ENCODE peak calls at places on chromosomes 1 and 21, in six cellular contexts. One of them, this sample, is unnamed.

GRCh38 chr1:107877092-107877491 is 87.9 kb downstream of the VAV3 start:
- DNase-seq in ovary: no peak
- DNase-seq in colonic mucosa: no peak
- DNase-seq in LNCaP clone FGC: no peak
- DNase-seq in AG10803: peak
- DNase-seq in pancreas: no peak
- DNase-seq in this sample: no peak

GRCh38 chr21:43207043-43207315 is 38.2 kb downstream of the CRYAA start:
- DNase-seq in ovary: no peak
- DNase-seq in colonic mucosa: no peak
- DNase-seq in LNCaP clone FGC: no peak
- DNase-seq in AG10803: no peak
- DNase-seq in pancreas: no peak
- DNase-seq in this sample: no peak

GRCh38 chr1:234961468-234962339 is 166.9 kb downstream of the TOMM20 start:
- DNase-seq in ovary: no peak
- DNase-seq in colonic mucosa: peak
- DNase-seq in LNCaP clone FGC: peak
- DNase-seq in AG10803: peak
- DNase-seq in pancreas: no peak
- DNase-seq in this sample: no peak

GRCh38 chr1:171052977-171053376 is 37.7 kb upstream of the FMO3 start:
- DNase-seq in ovary: no peak
- DNase-seq in colonic mucosa: no peak
- DNase-seq in LNCaP clone FGC: no peak
- DNase-seq in AG10803: no peak
- DNase-seq in pancreas: no peak
- DNase-seq in this sample: no peak

GRCh38 chr1:58412071-58412580 is 134.4 kb downstream of the OMA1 start:
- DNase-seq in ovary: no peak
- DNase-seq in colonic mucosa: no peak
- DNase-seq in LNCaP clone FGC: no peak
- DNase-seq in AG10803: peak
- DNase-seq in pancreas: no peak
- DNase-seq in this sample: no peak

GRCh38 chr1:47395433-47395832 is 20.7 kb upstream of the FOXE3 start:
- DNase-seq in ovary: no peak
- DNase-seq in colonic mucosa: no peak
- DNase-seq in LNCaP clone FGC: no peak
- DNase-seq in AG10803: no peak
- DNase-seq in pancreas: no peak
- DNase-seq in this sample: no peak

GRCh38 chr1:213325482-213325881 is 274.4 kb downstream of the RPS6KC1 start:
- DNase-seq in ovary: no peak
- DNase-seq in colonic mucosa: no peak
- DNase-seq in LNCaP clone FGC: no peak
- DNase-seq in AG10803: no peak
- DNase-seq in pancreas: no peak
- DNase-seq in this sample: no peak

GRCh38 chr1:8218351-8219092 is 99.4 kb upstream of the SLC45A1 start:
- DNase-seq in ovary: no peak
- DNase-seq in colonic mucosa: no peak
- DNase-seq in LNCaP clone FGC: no peak
- DNase-seq in AG10803: peak
- DNase-seq in pancreas: no peak
- DNase-seq in this sample: no peak

GRCh38 chr21:45419162-45419561 is 14.2 kb downstream of the COL18A1 start:
- DNase-seq in ovary: no peak
- DNase-seq in colonic mucosa: no peak
- DNase-seq in LNCaP clone FGC: no peak
- DNase-seq in AG10803: no peak
- DNase-seq in pancreas: no peak
- DNase-seq in this sample: no peak

GRCh38 chr1:211577277-211577825 is 1.6 kb downstream of the SLC30A1 start:
- DNase-seq in ovary: no peak
- DNase-seq in colonic mucosa: no peak
- DNase-seq in LNCaP clone FGC: no peak
- DNase-seq in AG10803: no peak
- DNase-seq in pancreas: no peak
- DNase-seq in this sample: no peak

GRCh38 chr1:15038232-15039016 is 115.1 kb upstream of the TMEM51 start:
- DNase-seq in ovary: no peak
- DNase-seq in colonic mucosa: no peak
- DNase-seq in LNCaP clone FGC: no peak
- DNase-seq in AG10803: no peak
- DNase-seq in pancreas: no peak
- DNase-seq in this sample: no peak

GRCh38 chr1:41496080-41497055 is 11.9 kb upstream of the EDN2 start:
- DNase-seq in ovary: peak
- DNase-seq in colonic mucosa: peak
- DNase-seq in LNCaP clone FGC: peak
- DNase-seq in AG10803: peak
- DNase-seq in pancreas: peak
- DNase-seq in this sample: peak

GRCh38 chr21:33799378-33800090 is 116.1 kb downstream of the ATP5PO start:
- DNase-seq in ovary: no peak
- DNase-seq in colonic mucosa: no peak
- DNase-seq in LNCaP clone FGC: no peak
- DNase-seq in AG10803: no peak
- DNase-seq in pancreas: no peak
- DNase-seq in this sample: no peak

GRCh38 chr1:151050051-151050688 is 2.6 kb downstream of the C1orf56 start:
- DNase-seq in ovary: no peak
- DNase-seq in colonic mucosa: no peak
- DNase-seq in LNCaP clone FGC: no peak
- DNase-seq in AG10803: no peak
- DNase-seq in pancreas: no peak
- DNase-seq in this sample: no peak

GRCh38 chr1:158323866-158324265 is 7.5 kb downstream of the CD1B start:
- DNase-seq in ovary: no peak
- DNase-seq in colonic mucosa: no peak
- DNase-seq in LNCaP clone FGC: no peak
- DNase-seq in AG10803: no peak
- DNase-seq in pancreas: no peak
- DNase-seq in this sample: no peak

GRCh38 chr1:177368255-177368654 is 197.5 kb downstream of the BRINP2 start:
- DNase-seq in ovary: no peak
- DNase-seq in colonic mucosa: no peak
- DNase-seq in LNCaP clone FGC: no peak
- DNase-seq in AG10803: peak
- DNase-seq in pancreas: no peak
- DNase-seq in this sample: no peak

GRCh38 chr1:65108025-65108692 is 39.8 kb upstream of the AK4 start:
- DNase-seq in ovary: no peak
- DNase-seq in colonic mucosa: peak
- DNase-seq in LNCaP clone FGC: peak
- DNase-seq in AG10803: no peak
- DNase-seq in pancreas: peak
- DNase-seq in this sample: no peak

GRCh38 chr1:204032642-204033235 is 40.2 kb upstream of the SOX13 start:
- DNase-seq in ovary: no peak
- DNase-seq in colonic mucosa: no peak
- DNase-seq in LNCaP clone FGC: no peak
- DNase-seq in AG10803: no peak
- DNase-seq in pancreas: no peak
- DNase-seq in this sample: no peak

GRCh38 chr1:204041232-204041767 is 31.6 kb upstream of the SOX13 start:
- DNase-seq in ovary: no peak
- DNase-seq in colonic mucosa: no peak
- DNase-seq in LNCaP clone FGC: no peak
- DNase-seq in AG10803: peak
- DNase-seq in pancreas: no peak
- DNase-seq in this sample: no peak

GRCh38 chr1:204041803-204042505 is 31.0 kb upstream of the SOX13 start:
- DNase-seq in ovary: no peak
- DNase-seq in colonic mucosa: no peak
- DNase-seq in LNCaP clone FGC: no peak
- DNase-seq in AG10803: peak
- DNase-seq in pancreas: no peak
- DNase-seq in this sample: no peak

GRCh38 chr1:204033321-204033720 is 39.6 kb upstream of the SOX13 start:
- DNase-seq in ovary: no peak
- DNase-seq in colonic mucosa: no peak
- DNase-seq in LNCaP clone FGC: no peak
- DNase-seq in AG10803: no peak
- DNase-seq in pancreas: no peak
- DNase-seq in this sample: no peak

DNA sequence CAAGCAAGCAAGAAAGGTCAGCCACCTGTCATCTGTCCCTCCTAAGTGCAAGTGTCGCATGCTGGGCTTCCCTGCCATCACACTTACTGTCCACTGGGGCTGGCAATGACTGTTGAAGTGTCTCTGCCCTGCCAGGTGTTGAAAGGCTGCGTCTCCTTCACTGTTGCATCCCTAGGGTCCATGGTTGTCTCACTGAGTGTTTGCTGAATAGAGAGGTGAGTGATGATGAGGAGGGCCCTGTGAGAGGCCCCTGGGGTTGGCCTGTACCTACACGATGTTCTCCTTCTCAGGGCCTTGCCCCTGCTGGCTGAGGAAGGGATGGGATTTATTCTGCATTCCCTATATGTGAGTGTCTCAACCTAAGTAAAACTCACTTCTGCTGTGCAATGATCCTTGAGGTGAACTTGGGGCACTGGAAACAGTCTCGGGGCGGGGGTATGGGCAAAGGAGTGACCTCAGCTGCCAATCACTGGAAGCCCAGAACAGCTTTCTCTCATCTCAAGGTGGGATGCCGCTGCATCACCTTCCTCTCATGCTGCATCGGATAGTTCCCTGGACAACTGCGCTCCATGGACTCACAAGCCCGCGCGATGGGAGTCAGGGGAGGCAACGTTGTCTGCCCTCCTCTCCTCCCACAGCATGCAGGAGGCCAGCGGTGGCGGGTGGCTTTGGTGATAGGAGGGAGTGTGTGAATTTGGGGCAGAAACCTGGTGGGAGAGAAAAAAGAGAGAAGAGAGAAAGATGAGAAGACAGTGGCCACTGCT is 35.9 kb upstream of the SOX13 start:
- DNase-seq in ovary: no peak
- DNase-seq in colonic mucosa: no peak
- DNase-seq in LNCaP clone FGC: no peak
- DNase-seq in AG10803: no peak
- DNase-seq in pancreas: no peak
- DNase-seq in this sample: no peak
- TF ChIP-seq CTCF in ovary: no peak
- TF ChIP-seq CTCF in colonic mucosa: no peak
- TF ChIP-seq CTCF in LNCaP clone FGC: no peak
- TF ChIP-seq CTCF in AG10803: no peak
- TF ChIP-seq CTCF in pancreas: no peak
- TF ChIP-seq CTCF in this sample: no peak

DNA sequence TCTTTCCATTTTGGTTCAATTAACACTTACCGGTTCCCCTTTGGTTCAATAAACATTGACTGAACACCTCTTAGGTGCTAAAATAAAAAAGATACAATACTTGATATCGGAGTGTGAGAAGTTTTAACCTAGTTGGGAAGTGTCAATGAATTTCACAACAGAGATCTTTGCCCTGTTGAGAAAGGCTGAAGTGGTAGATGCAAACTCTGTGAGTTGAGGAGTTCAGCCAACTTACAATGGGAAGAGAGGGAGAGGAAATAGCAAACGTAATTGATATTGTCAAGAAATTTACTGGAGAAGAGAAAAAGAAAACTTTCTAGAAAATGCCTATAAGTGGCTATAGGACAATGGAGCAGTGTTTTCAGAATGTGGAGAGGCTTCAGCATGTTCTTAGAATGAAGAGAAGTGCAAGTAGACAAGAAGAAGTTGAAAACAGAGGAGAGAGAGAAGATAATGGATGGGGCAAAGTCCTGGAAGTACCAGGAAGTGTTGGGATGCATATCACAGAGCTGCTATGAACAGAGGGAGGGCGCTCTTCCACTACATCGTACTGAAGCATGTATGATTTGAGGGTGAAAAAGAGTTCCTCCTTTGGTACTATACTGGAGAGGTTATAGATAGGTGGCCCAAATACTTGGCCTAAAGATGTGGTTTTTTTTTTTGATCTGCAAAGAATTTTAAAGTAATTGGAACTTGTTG is 48.9 kb downstream of the MEF2D start:
- DNase-seq in ovary: no peak
- DNase-seq in colonic mucosa: no peak
- DNase-seq in LNCaP clone FGC: no peak
- DNase-seq in AG10803: no peak
- DNase-seq in pancreas: no peak
- DNase-seq in this sample: no peak
- TF ChIP-seq CTCF in ovary: no peak
- TF ChIP-seq CTCF in colonic mucosa: no peak
- TF ChIP-seq CTCF in LNCaP clone FGC: no peak
- TF ChIP-seq CTCF in AG10803: no peak
- TF ChIP-seq CTCF in pancreas: no peak
- TF ChIP-seq CTCF in this sample: no peak

DNA sequence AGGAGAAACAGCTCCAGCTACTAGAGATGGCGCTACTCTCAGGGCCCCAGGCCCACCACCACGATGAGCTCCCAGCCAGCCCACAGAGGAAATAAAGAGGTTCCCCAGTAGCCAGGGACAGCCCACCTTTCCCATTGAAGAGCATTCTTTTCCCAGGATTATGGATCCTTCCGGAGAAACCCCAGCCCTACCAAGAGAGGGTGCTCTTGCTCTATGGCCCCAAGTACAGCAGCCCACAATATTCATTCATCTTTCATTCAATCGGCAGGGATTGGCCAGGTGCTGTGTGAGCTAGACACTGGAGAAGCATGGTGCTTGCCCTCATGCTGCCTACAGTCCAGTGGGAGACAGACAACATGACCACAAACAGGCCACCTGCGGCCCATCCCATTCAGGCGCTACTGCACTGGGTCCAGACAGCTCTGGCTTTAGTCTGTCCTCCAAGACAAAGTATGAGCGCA is 29.9 kb downstream of the PMVK start:
- DNase-seq in ovary: no peak
- DNase-seq in colonic mucosa: peak
- DNase-seq in LNCaP clone FGC: no peak
- DNase-seq in AG10803: peak
- DNase-seq in pancreas: peak
- DNase-seq in this sample: no peak
- TF ChIP-seq CTCF in ovary: no peak
- TF ChIP-seq CTCF in colonic mucosa: peak
- TF ChIP-seq CTCF in LNCaP clone FGC: no peak
- TF ChIP-seq CTCF in AG10803: peak
- TF ChIP-seq CTCF in pancreas: no peak
- TF ChIP-seq CTCF in this sample: no peak

GRCh38 chr1:31709060-31709459 is 5.2 kb upstream of the COL16A1 start:
- DNase-seq in ovary: no peak
- DNase-seq in colonic mucosa: no peak
- DNase-seq in LNCaP clone FGC: no peak
- DNase-seq in AG10803: no peak
- DNase-seq in pancreas: no peak
- DNase-seq in this sample: no peak

GRCh38 chr1:31705080-31705866 is 1.5 kb upstream of the COL16A1 start:
- DNase-seq in ovary: peak
- DNase-seq in colonic mucosa: peak
- DNase-seq in LNCaP clone FGC: no peak
- DNase-seq in AG10803: peak
- DNase-seq in pancreas: peak
- DNase-seq in this sample: no peak

GRCh38 chr1:31708324-31708723 is 4.5 kb upstream of the COL16A1 start:
- DNase-seq in ovary: no peak
- DNase-seq in colonic mucosa: no peak
- DNase-seq in LNCaP clone FGC: no peak
- DNase-seq in AG10803: peak
- DNase-seq in pancreas: no peak
- DNase-seq in this sample: no peak

GRCh38 chr1:31706384-31707058 is 2.7 kb upstream of the COL16A1 start:
- DNase-seq in ovary: no peak
- DNase-seq in colonic mucosa: no peak
- DNase-seq in LNCaP clone FGC: no peak
- DNase-seq in AG10803: peak
- DNase-seq in pancreas: no peak
- DNase-seq in this sample: no peak

GRCh38 chr1:31707711-31708110 is 3.9 kb upstream of the COL16A1 start:
- DNase-seq in ovary: no peak
- DNase-seq in colonic mucosa: no peak
- DNase-seq in LNCaP clone FGC: no peak
- DNase-seq in AG10803: peak
- DNase-seq in pancreas: no peak
- DNase-seq in this sample: no peak
- TF ChIP-seq CTCF in ovary: no peak
- TF ChIP-seq CTCF in colonic mucosa: no peak
- TF ChIP-seq CTCF in LNCaP clone FGC: no peak
- TF ChIP-seq CTCF in AG10803: peak
- TF ChIP-seq CTCF in pancreas: no peak
- TF ChIP-seq CTCF in this sample: no peak

This sample was measured in omental fat pad.